ENCODE peak calls at places on chromosomes 2 and 18, in seven cellular contexts. C is transverse colon, L is GM12865, G is A549, Q is uterus, D is cardiac fibroblast, E is kidney epithelial cell. I is an unnamed sample.

GRCh38 chr2:197251576-197251975 is 59.0 kb downstream of the ANKRD44 start:
- DNase-seq in C (no peak), L (no peak), G (no peak), Q (no peak), D (peak), E (no peak), I (peak)

GRCh38 chr18:39414009-39414700 is 1848.6 kb upstream of the CELF4 start:
- DNase-seq in C (no peak), L (peak), G (no peak), Q (no peak), D (peak), E (peak), I (peak)

GRCh38 chr2:84674586-84674985 is 158.3 kb downstream of the DNAH6 start:
- DNase-seq in C (no peak), L (no peak), G (no peak), Q (no peak), D (no peak), E (no peak), I (no peak)

GRCh38 chr18:3305933-3306332 is 44.0 kb downstream of the MYL12B start:
- DNase-seq in C (no peak), L (no peak), G (no peak), Q (no peak), D (peak), E (no peak), I (peak)

GRCh38 chr18:25853716-25854465 is 236.5 kb downstream of the SS18 start:
- DNase-seq in C (no peak), L (no peak), G (no peak), Q (no peak), D (peak), E (no peak), I (no peak)

GRCh38 chr18:37691162-37691561 is 125.6 kb upstream of the CELF4 start:
- DNase-seq in C (no peak), L (no peak), G (no peak), Q (no peak), D (peak), E (no peak), I (no peak)

GRCh38 chr18:23170137-23170536 is 34.9 kb downstream of the CABLES1 start:
- DNase-seq in C (no peak), L (no peak), G (no peak), Q (no peak), D (no peak), E (no peak), I (no peak)

GRCh38 chr2:29878898-29879297 is 42.5 kb downstream of the ALK start:
- DNase-seq in C (no peak), L (no peak), G (peak), Q (no peak), D (no peak), E (peak), I (peak)

GRCh38 chr2:8563814-8564474 is 117.9 kb upstream of the ID2 start:
- DNase-seq in C (peak), L (no peak), G (no peak), Q (peak), D (no peak), E (no peak), I (no peak)

GRCh38 chr2:51795248-51795888 is 763.4 kb upstream of the NRXN1 start:
- DNase-seq in C (peak), L (no peak), G (no peak), Q (no peak), D (no peak), E (no peak), I (peak)

GRCh38 chr2:67839242-67839641 is 223.6 kb downstream of the C1D start:
- DNase-seq in C (no peak), L (no peak), G (no peak), Q (no peak), D (no peak), E (no peak), I (peak)

GRCh38 chr2:203835867-203836800 is 31.4 kb upstream of the CTLA4 start:
- DNase-seq in C (no peak), L (no peak), G (no peak), Q (no peak), D (no peak), E (no peak), I (no peak)

GRCh38 chr2:42810971-42811865 is 18.8 kb upstream of the HAAO start:
- DNase-seq in C (peak), L (peak), G (peak), Q (peak), D (peak), E (no peak), I (no peak)

GRCh38 chr2:226427538-226428307 is 371.9 kb downstream of the IRS1 start:
- DNase-seq in C (no peak), L (no peak), G (peak), Q (no peak), D (peak), E (peak), I (peak)

GRCh38 chr2:127695491-127696472 is 5.5 kb upstream of the SFT2D3 start:
- DNase-seq in C (peak), L (peak), G (peak), Q (peak), D (peak), E (no peak), I (peak)
- TF ChIP-seq CTCF in C (peak), L (peak), G (peak), Q (peak), D (peak), E (peak), I (peak)

GRCh38 chr2:11753886-11754704 is 7.7 kb downstream of the LPIN1 start:
- DNase-seq in C (peak), L (peak), G (peak), Q (peak), D (peak), E (no peak), I (peak)
- H3K4me3 ChIP-seq in C (peak), L (peak), G (no peak), Q (no peak), D (no peak), E (no peak), I (no peak)

GRCh38 chr2:108904680-108905079 is 84.3 kb downstream of the EDAR start:
- DNase-seq in C (no peak), L (no peak), G (no peak), Q (no peak), D (no peak), E (no peak), I (no peak)

GRCh38 chr2:108907822-108908716 is 81.0 kb downstream of the EDAR start:
- DNase-seq in C (no peak), L (no peak), G (no peak), Q (no peak), D (no peak), E (no peak), I (no peak)

GRCh38 chr2:108905176-108905575 is 83.8 kb downstream of the EDAR start:
- DNase-seq in C (no peak), L (no peak), G (no peak), Q (no peak), D (no peak), E (no peak), I (no peak)

GRCh38 chr2:108905906-108906305 is 83.1 kb downstream of the EDAR start:
- DNase-seq in C (no peak), L (no peak), G (no peak), Q (no peak), D (no peak), E (no peak), I (no peak)

DNA sequence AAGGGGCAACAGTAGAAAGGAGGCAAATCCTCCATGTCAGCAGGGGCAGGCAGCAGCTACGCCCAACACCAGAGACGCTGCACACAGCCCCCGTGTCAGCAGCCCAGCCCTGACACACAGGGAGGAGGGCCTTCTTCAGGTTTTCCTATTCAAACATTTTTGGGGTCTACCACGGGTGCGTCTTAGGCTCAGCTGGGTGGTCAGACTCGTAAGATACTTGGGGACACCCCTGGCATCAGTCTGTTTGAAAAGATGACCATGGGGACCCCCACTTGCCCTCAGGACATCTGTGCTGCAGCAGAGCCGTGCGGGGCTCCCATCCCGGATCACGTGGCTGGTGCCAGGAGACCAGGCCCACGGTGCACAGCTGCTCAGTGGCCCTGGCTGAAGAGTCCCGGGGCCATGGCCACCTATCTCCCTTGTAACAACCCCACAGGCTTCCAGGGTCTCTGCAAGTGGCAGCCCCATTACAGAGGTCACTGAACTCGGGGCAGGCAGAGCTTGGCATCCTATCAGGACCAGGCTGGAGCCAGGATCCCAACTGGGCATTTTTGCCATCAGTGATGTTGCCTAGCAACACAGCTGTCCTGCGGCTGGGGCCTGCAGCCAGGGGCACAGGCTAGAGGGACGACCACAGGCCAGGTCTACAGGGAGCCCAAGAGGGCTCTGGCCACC is 82.5 kb downstream of the EDAR start:
- DNase-seq in C (no peak), L (no peak), G (no peak), Q (no peak), D (no peak), E (no peak), I (no peak)
- TF ChIP-seq CTCF in C (no peak), L (no peak), G (no peak), Q (no peak), D (no peak), E (no peak), I (no peak)

DNA sequence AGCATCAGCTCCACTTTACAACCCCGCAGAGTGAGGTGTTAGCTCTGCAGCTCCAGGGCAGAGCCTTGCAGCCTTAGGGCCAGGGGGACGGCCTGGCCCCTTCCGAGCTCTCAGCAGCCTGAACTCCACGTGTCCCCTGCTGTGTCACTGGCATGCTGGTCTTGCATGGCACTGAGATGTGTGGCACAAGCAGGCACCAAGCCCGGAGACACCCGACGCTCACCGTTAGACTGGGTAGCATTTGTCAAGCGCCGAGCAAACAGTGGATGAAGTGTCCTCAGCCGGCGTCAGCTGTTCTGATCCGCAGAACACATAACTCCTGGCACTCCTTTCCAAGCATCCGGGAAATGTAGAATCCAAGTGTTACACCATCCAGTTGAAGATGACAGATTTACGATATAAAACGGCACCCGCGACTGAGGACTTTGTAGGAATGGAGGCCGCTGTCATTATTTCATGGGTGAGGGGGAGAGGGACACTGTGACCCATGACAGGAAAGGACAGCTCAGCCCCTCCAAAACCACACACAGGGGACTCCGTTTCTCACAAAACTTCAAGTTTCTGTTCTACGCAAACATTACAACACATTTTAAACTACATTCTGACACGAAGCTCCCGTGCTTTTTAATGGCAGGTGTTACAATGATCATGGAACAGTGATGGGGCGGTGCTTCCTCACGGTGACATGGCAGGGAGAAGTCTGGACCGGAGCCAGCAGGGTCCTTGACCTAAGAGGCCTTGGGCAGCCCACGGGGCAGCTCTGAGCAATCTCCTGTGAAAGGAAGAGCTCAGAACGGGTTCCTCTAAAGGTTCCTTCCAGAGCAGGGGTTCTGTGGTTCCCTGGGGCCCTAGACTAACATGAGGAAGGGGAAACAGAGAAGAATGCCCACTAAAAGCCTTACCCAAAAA is 89.4 kb downstream of the HDAC4 start:
- DNase-seq in C (peak), L (no peak), G (no peak), Q (peak), D (no peak), E (no peak), I (no peak)
- H3K4me3 ChIP-seq in C (no peak), L (no peak), G (no peak), Q (no peak), D (no peak), E (no peak), I (no peak)

GRCh38 chr2:217943379-217944321 is 59.1 kb downstream of the TNS1 start:
- DNase-seq in C (peak), L (no peak), G (peak), Q (peak), D (peak), E (no peak), I (no peak)
- TF ChIP-seq CTCF in C (no peak), L (no peak), G (no peak), Q (peak), D (peak), E (peak), I (no peak)

DNA sequence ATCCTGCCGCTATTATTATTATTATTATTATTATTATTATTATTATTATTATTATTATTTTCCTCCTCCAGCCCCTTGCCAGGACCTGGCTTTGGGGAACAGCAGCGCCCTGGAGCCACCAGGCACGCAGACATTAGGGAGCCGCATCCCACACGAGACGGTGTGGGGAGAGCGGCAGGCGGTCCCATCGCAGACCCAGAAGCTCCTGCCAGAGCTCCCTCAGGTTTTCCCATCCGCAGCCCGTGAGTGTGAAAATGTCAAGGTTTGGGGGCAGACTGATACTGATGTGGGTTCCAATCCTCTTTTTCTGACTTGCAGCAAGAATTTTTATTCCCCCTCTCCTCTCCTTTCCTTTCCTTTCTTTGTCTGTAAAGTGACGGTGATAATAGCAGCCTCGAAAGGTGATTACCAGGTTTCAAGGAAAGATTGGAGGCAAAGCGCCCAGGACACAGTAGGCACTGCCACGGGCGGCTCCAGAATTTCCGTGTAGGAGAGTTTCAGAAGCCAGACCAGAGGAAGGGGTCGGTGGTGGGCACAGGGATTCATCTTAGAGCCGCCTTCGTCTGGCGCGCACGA is 812 bp downstream of the SCTR start:
- DNase-seq in C (no peak), L (no peak), G (no peak), Q (no peak), D (no peak), E (no peak), I (no peak)
- H3K4me3 ChIP-seq in C (no peak), L (no peak), G (peak), Q (no peak), D (no peak), E (peak), I (no peak)

I was measured in epithelial cell of esophagus.